ENCODE peak calls at places on chromosome 18, in four cellular contexts. V is neural progenitor cell; N is CD8-positive, alpha-beta T cell; A is IMR-90. Y is an unnamed sample.

GRCh38 chr18:27467073-27467472 is 282.0 kb upstream of the CHST9 start:
- DNase-seq in A (no peak), V (no peak), N (no peak), Y (no peak)

GRCh38 chr18:61322265-61322873 is 10.9 kb upstream of the CDH20 start:
- DNase-seq in V (peak; percentile 83), A (peak; percentile 33), N (no peak), Y (peak; percentile 73)

GRCh38 chr18:54466248-54467005 is 108.7 kb downstream of the C18orf54 start:
- DNase-seq in A (no peak), N (no peak), V (no peak), Y (no peak)

GRCh38 chr18:44520981-44521672 is 159.6 kb upstream of the SETBP1 start:
- DNase-seq in N (no peak), V (no peak), A (no peak), Y (no peak)

GRCh38 chr18:21303913-21304312 is 61.9 kb downstream of the GREB1L start:
- DNase-seq in V (no peak), A (no peak), N (no peak), Y (no peak)

GRCh38 chr18:57084331-57085298 is 62.3 kb upstream of the BOD1L2 start:
- DNase-seq in N (no peak), V (peak; percentile 36), A (no peak), Y (no peak)

GRCh38 chr18:48053881-48054586 is 123.6 kb upstream of the SMAD2 start:
- DNase-seq in V (no peak), A (no peak), N (no peak), Y (no peak)

GRCh38 chr18:2655153-2655953 is at the start of gene SMCHD1:
- DNase-seq in V (peak; percentile 91), A (peak; percentile 78), N (peak; percentile 94), Y (peak; percentile 93)

GRCh38 chr18:45837283-45838070 is 12.0 kb downstream of the SIGLEC15 start:
- DNase-seq in V (peak; percentile 88), N (peak; percentile 62), A (no peak), Y (peak; percentile 89)

GRCh38 chr18:6645246-6645645 is 84.3 kb upstream of the ARHGAP28 start:
- DNase-seq in V (no peak), A (no peak), N (no peak), Y (no peak)

GRCh38 chr18:32280911-32281310 is 91.1 kb downstream of the MEP1B start:
- DNase-seq in V (no peak), A (no peak), N (no peak), Y (no peak)

GRCh38 chr18:58087928-58088722 is 44.1 kb downstream of the NEDD4L start:
- DNase-seq in V (no peak), N (no peak), A (peak; percentile 22), Y (no peak)

GRCh38 chr18:61608306-61608705 is 275.1 kb downstream of the CDH20 start:
- DNase-seq in V (no peak), N (no peak), A (peak; percentile 68), Y (no peak)

GRCh38 chr18:56066524-56067215 is 478.7 kb upstream of the TCF4 start:
- DNase-seq in A (no peak), V (no peak), N (no peak), Y (no peak)

GRCh38 chr18:56065101-56065500 is 477.1 kb upstream of the TCF4 start:
- DNase-seq in N (no peak), V (no peak), A (no peak), Y (no peak)

GRCh38 chr18:56068030-56068671 is 480.2 kb upstream of the TCF4 start:
- DNase-seq in N (no peak), A (peak; percentile 89), V (no peak), Y (no peak)

GRCh38 chr18:56067216-56067611 is 479.2 kb upstream of the TCF4 start:
- DNase-seq in N (no peak), A (peak; percentile 29), V (no peak), Y (no peak)

DNA sequence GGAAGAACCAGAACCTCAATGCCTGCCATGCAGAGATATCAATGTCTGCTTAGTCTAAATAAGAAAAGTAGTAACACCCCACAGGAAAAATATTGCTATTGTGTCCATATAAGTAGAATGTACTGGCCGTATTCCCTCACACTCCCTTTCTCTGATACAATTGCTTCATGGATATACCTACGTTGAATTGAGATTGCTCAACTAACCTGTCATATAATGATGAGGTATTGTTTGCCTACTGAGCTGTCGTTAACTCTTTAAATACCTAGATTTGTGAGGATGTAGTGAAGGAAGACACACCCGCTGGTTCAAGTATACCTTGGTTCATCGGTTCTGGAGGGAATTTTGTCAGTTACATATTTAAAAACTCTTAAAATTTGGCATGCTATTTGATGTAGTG is 480.7 kb upstream of the TCF4 start:
- DNase-seq in A (no peak), V (no peak), N (no peak), Y (no peak)
- H3K9me3 ChIP-seq in A (no peaks in the 10 kb centered on the region), V (no peaks in the 10 kb centered on the region), N (no peaks in the 10 kb centered on the region), Y (no peaks in the 10 kb centered on the region)

GRCh38 chr18:35673682-35674081 is 92.1 kb downstream of the GALNT1 start:
- DNase-seq in A (no peak), N (no peak), V (no peak), Y (no peak)

GRCh38 chr18:35672897-35673296 is 91.4 kb downstream of the GALNT1 start:
- DNase-seq in A (peak; percentile 77), V (no peak), N (no peak), Y (no peak)

DNA sequence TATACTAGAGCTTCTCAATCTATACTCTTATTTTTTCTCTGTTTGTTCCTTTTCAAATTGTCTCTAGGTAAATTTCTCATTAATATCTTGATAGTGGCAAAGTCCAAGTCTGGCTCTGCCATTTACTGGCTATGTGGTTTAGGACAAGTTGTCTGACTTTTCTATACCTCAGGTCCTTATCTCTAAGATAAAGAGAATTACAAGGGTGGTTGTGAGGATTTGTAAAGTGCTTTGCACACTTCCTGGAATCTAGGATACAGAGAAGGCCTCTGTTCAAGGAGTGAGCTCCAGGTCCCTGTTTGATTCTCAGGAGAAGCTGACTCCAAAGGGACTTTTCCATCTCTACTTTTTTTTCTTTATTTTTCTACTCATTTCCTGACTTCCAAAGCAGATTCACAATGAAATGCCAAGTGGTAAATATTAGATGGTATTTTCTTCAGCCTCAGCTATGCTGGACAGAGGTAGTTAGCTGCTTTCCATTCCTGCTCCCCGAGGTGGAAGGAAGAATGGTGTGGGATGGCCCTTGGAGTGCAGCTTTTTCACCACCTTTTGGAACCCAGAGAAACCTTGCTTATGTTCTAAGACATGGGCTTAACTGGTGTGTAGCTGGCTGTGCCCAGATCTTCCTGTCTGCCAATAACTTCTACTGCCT is 90.5 kb downstream of the GALNT1 start:
- DNase-seq in V (no peak), A (peak; percentile 26), N (no peak), Y (no peak)
- H3K27ac ChIP-seq in V (no peak overlapping the region), A (no peak overlapping the region), N (no peak overlapping the region), Y (no peak overlapping the region)

GRCh38 chr18:71865888-71866287 is 678.3 kb downstream of the CBLN2 start:
- DNase-seq in N (no peak), A (no peak), V (no peak), Y (no peak)
- H3K9me3 ChIP-seq in N (no peaks in the 10 kb centered on the region), A (peaks cover 3% of the 10 kb centered on the region), V (no peaks in the 10 kb centered on the region), Y (no peaks in the 10 kb centered on the region)

GRCh38 chr18:23136326-23137092 is 1.2 kb downstream of the CABLES1 start:
- DNase-seq in N (peak; percentile 51), A (no peak), V (peak; percentile 41), Y (peak; percentile 80)

GRCh38 chr18:23133860-23134779 is 1.2 kb upstream of the CABLES1 start:
- DNase-seq in V (peak; percentile 41), A (no peak), N (no peak), Y (no peak)

GRCh38 chr18:23135679-23136325 is 517 bp downstream of the CABLES1 start:
- DNase-seq in A (no peak), V (peak; percentile 82), N (peak; percentile 52), Y (peak; percentile 71)

GRCh38 chr18:23137093-23137640 is 1.9 kb downstream of the CABLES1 start:
- DNase-seq in N (no peak), A (no peak), V (peak; percentile 36), Y (no peak)

GRCh38 chr18:23134780-23135678 is at the start of gene CABLES1:
- DNase-seq in V (peak; percentile 71), N (peak; percentile 49), A (peak; percentile 59), Y (peak; percentile 87)
- H3K27ac ChIP-seq in V (no peak within 1 kb of the TSS), N (no peak within 1 kb of the TSS), A (peak within 1 kb of the TSS; percentile 72), Y (peak within 1 kb of the TSS; percentile 38)

GRCh38 chr18:64337018-64337417 is 188.1 kb upstream of the LINC00305 start:
- DNase-seq in N (no peak), V (no peak), A (no peak), Y (no peak)
- H3K9me3 ChIP-seq in N (no peaks in the 10 kb centered on the region), V (no peaks in the 10 kb centered on the region), A (peaks cover 19% of the 10 kb centered on the region), Y (no peaks in the 10 kb centered on the region)

GRCh38 chr18:49842656-49843055 is 29.3 kb upstream of the ACAA2 start:
- DNase-seq in V (no peak), A (no peak), N (no peak), Y (peak; percentile 45)
- H3K27ac ChIP-seq in V (no peak overlapping the region), A (no peak overlapping the region), N (no peak overlapping the region), Y (no peak overlapping the region)

GRCh38 chr18:35244671-35245070 is 3.8 kb downstream of the ZNF397 start:
- DNase-seq in N (no peak), V (no peak), A (no peak), Y (no peak)

GRCh38 chr18:35248429-35248828 is 7.6 kb downstream of the ZNF397 start:
- DNase-seq in V (no peak), N (no peak), A (no peak), Y (no peak)

GRCh38 chr18:35246831-35247230 is 6.0 kb downstream of the ZNF397 start:
- DNase-seq in N (no peak), V (no peak), A (no peak), Y (no peak)

GRCh38 chr18:35245719-35246317 is 5.0 kb downstream of the ZNF397 start:
- DNase-seq in V (no peak), A (no peak), N (no peak), Y (no peak)

GRCh38 chr18:35247412-35248249 is 6.8 kb downstream of the ZNF397 start:
- DNase-seq in V (no peak), A (no peak), N (no peak), Y (no peak)
- H3K9me3 ChIP-seq in V (no peaks in the 10 kb centered on the region), A (peaks cover 48% of the 10 kb centered on the region), N (peaks cover 3% of the 10 kb centered on the region), Y (no peaks in the 10 kb centered on the region)